ENCODE peak calls at places on chromosome 14, in five cellular contexts. B, O, U, L and E are unnamed samples.

GRCh38 chr14:75636100-75636692 is 24.5 kb downstream of the ERG28 start:
- DNase-seq in B (no peak), O (no peak), U (no peak), L (peak), E (peak)

GRCh38 chr14:55188686-55189295 is 2.6 kb downstream of the DLGAP5 start:
- DNase-seq in B (no peak), O (no peak), U (no peak), L (no peak), E (no peak)

GRCh38 chr14:89304972-89305703 is 111.9 kb downstream of the FOXN3 start:
- DNase-seq in B (no peak), O (no peak), U (no peak), L (no peak), E (peak)

GRCh38 chr14:91138511-91139359 is 24.9 kb downstream of the DGLUCY start:
- DNase-seq in B (no peak), O (peak), U (no peak), L (no peak), E (no peak)

GRCh38 chr14:23099212-23099861 is 4.0 kb downstream of the C14orf119 start:
- DNase-seq in B (no peak), O (no peak), U (no peak), L (no peak), E (no peak)

GRCh38 chr14:104999361-104999760 is 13.8 kb downstream of the CLBA1 start:
- DNase-seq in B (no peak), O (no peak), U (no peak), L (no peak), E (no peak)

GRCh38 chr14:47227051-47227600 is 448.3 kb downstream of the MDGA2 start:
- DNase-seq in B (no peak), O (no peak), U (no peak), L (no peak), E (no peak)

GRCh38 chr14:105485720-105486332 is 860 bp upstream of the CRIP1 start:
- DNase-seq in B (no peak), O (no peak), U (no peak), L (no peak), E (peak)

GRCh38 chr14:95008445-95009217 is 148.7 kb downstream of the DICER1 start:
- DNase-seq in B (no peak), O (no peak), U (no peak), L (no peak), E (no peak)

GRCh38 chr14:99093532-99094517 is 178.2 kb downstream of the BCL11B start:
- DNase-seq in B (no peak), O (no peak), U (no peak), L (no peak), E (no peak)

GRCh38 chr14:33323979-33324378 is 385.3 kb downstream of the NPAS3 start:
- DNase-seq in B (no peak), O (no peak), U (no peak), L (no peak), E (peak)

GRCh38 chr14:64423987-64424386 is 35.8 kb downstream of the MTHFD1 start:
- DNase-seq in B (no peak), O (no peak), U (no peak), L (peak), E (no peak)

GRCh38 chr14:95295600-95296376 is 23.9 kb downstream of the CLMN start:
- DNase-seq in B (no peak), O (no peak), U (no peak), L (no peak), E (no peak)

GRCh38 chr14:59831121-59831730 is 39.4 kb downstream of the RTN1 start:
- DNase-seq in B (no peak), O (no peak), U (no peak), L (no peak), E (no peak)

GRCh38 chr14:80862983-80863382 is 78.6 kb downstream of the CEP128 start:
- DNase-seq in B (no peak), O (no peak), U (no peak), L (no peak), E (no peak)

GRCh38 chr14:22418631-22419030 is 170.4 kb downstream of the DAD1 start:
- DNase-seq in B (no peak), O (no peak), U (no peak), L (no peak), E (peak)

GRCh38 chr14:104982548-104983230 is 2.9 kb upstream of the CLBA1 start:
- DNase-seq in B (no peak), O (no peak), U (no peak), L (no peak), E (no peak)

GRCh38 chr14:65137648-65138317 is 35.5 kb upstream of the MAX start:
- DNase-seq in B (no peak), O (no peak), U (no peak), L (no peak), E (no peak)

GRCh38 chr14:60482743-60483142 is 3.1 kb downstream of the C14orf39 start:
- DNase-seq in B (no peak), O (no peak), U (no peak), L (no peak), E (no peak)

GRCh38 chr14:50222061-50222613 is 9.2 kb downstream of the SOS2 start:
- DNase-seq in B (peak), O (no peak), U (no peak), L (no peak), E (no peak)

GRCh38 chr14:50964683-50965390 is 20.6 kb upstream of the PYGL start:
- DNase-seq in B (peak), O (no peak), U (no peak), L (no peak), E (peak)

GRCh38 chr14:75450381-75451276 is 22.8 kb downstream of the JDP2 start:
- DNase-seq in B (no peak), O (no peak), U (no peak), L (no peak), E (peak)

GRCh38 chr14:104685216-104685997 is 4.0 kb upstream of the INF2 start:
- DNase-seq in B (no peak), O (no peak), U (no peak), L (no peak), E (peak)

GRCh38 chr14:78005325-78005724 is 164.8 kb upstream of the NRXN3 start:
- DNase-seq in B (no peak), O (no peak), U (no peak), L (no peak), E (no peak)